ENCODE peak calls at places on chromosomes 2 and 18, in nine cellular contexts. One of them, this sample, is unnamed.

GRCh38 chr2:32865399-32866068 is 81.2 kb upstream of the LTBP1 start:
- DNase-seq in prostate gland: no peak
- DNase-seq in GM12891: no peak
- DNase-seq in HL-60: no peak
- DNase-seq in transverse colon: no peak
- DNase-seq in GM23338: no peak
- DNase-seq in suprapubic skin: no peak
- DNase-seq in sigmoid colon: no peak
- DNase-seq in GM12878: no peak
- DNase-seq in this sample: no peak

GRCh38 chr2:70029814-70030409 is 57.4 kb upstream of the PCBP1 start:
- DNase-seq in transverse colon: peak; percentile 45
- DNase-seq in GM23338: peak; percentile 80
- DNase-seq in prostate gland: no peak
- DNase-seq in GM12878: no peak
- DNase-seq in HL-60: no peak
- DNase-seq in suprapubic skin: peak; percentile 77
- DNase-seq in GM12891: no peak
- DNase-seq in sigmoid colon: peak; percentile 91
- DNase-seq in this sample: peak; percentile 97

GRCh38 chr2:45746888-45747287 is 95.4 kb downstream of the PRKCE start:
- DNase-seq in GM12891: no peak
- DNase-seq in HL-60: no peak
- DNase-seq in suprapubic skin: no peak
- DNase-seq in prostate gland: no peak
- DNase-seq in transverse colon: no peak
- DNase-seq in GM12878: no peak
- DNase-seq in sigmoid colon: no peak
- DNase-seq in GM23338: no peak
- DNase-seq in this sample: no peak

GRCh38 chr2:10817413-10817812 is 4.8 kb upstream of the PDIA6 start:
- DNase-seq in sigmoid colon: peak; percentile 45
- DNase-seq in HL-60: no peak
- DNase-seq in GM12878: no peak
- DNase-seq in suprapubic skin: no peak
- DNase-seq in prostate gland: no peak
- DNase-seq in GM23338: peak; percentile 36
- DNase-seq in GM12891: no peak
- DNase-seq in transverse colon: no peak
- DNase-seq in this sample: no peak

GRCh38 chr2:41867553-41867952 is 180.3 kb upstream of the PKDCC start:
- DNase-seq in GM12891: no peak
- DNase-seq in HL-60: no peak
- DNase-seq in sigmoid colon: no peak
- DNase-seq in suprapubic skin: no peak
- DNase-seq in transverse colon: no peak
- DNase-seq in prostate gland: no peak
- DNase-seq in GM23338: no peak
- DNase-seq in GM12878: no peak
- DNase-seq in this sample: no peak

GRCh38 chr2:130304726-130305125 is 38.0 kb upstream of the IMP4 start:
- DNase-seq in GM12878: no peak
- DNase-seq in HL-60: no peak
- DNase-seq in GM23338: no peak
- DNase-seq in transverse colon: no peak
- DNase-seq in prostate gland: no peak
- DNase-seq in GM12891: no peak
- DNase-seq in suprapubic skin: no peak
- DNase-seq in sigmoid colon: no peak
- DNase-seq in this sample: no peak

GRCh38 chr2:55165567-55165966 is 66.5 kb downstream of the CLHC1 start:
- DNase-seq in sigmoid colon: no peak
- DNase-seq in transverse colon: no peak
- DNase-seq in suprapubic skin: no peak
- DNase-seq in GM12891: no peak
- DNase-seq in prostate gland: no peak
- DNase-seq in GM23338: no peak
- DNase-seq in GM12878: no peak
- DNase-seq in HL-60: no peak
- DNase-seq in this sample: no peak

GRCh38 chr2:174682578-174683391 is 81.5 kb downstream of the CHRNA1 start:
- DNase-seq in GM23338: peak; percentile 82
- DNase-seq in sigmoid colon: peak; percentile 88
- DNase-seq in suprapubic skin: no peak
- DNase-seq in GM12891: peak; percentile 61
- DNase-seq in transverse colon: peak; percentile 75
- DNase-seq in HL-60: no peak
- DNase-seq in GM12878: no peak
- DNase-seq in prostate gland: peak; percentile 51
- DNase-seq in this sample: no peak

GRCh38 chr18:79047556-79048244 is 21.5 kb upstream of the ATP9B start:
- DNase-seq in GM12891: no peak
- DNase-seq in suprapubic skin: no peak
- DNase-seq in sigmoid colon: no peak
- DNase-seq in GM23338: no peak
- DNase-seq in GM12878: no peak
- DNase-seq in transverse colon: no peak
- DNase-seq in HL-60: no peak
- DNase-seq in prostate gland: no peak
- DNase-seq in this sample: no peak

GRCh38 chr2:204545861-204546773 is 842 bp downstream of the PARD3B start:
- DNase-seq in GM12878: no peak
- DNase-seq in suprapubic skin: no peak
- DNase-seq in GM12891: peak; percentile 1
- DNase-seq in HL-60: no peak
- DNase-seq in prostate gland: peak; percentile 10
- DNase-seq in sigmoid colon: peak; percentile 68
- DNase-seq in GM23338: peak; percentile 45
- DNase-seq in transverse colon: peak; percentile 59
- DNase-seq in this sample: no peak

GRCh38 chr18:22307528-22307927 is 110.2 kb downstream of the CTAGE1 start:
- DNase-seq in GM12891: no peak
- DNase-seq in sigmoid colon: no peak
- DNase-seq in suprapubic skin: no peak
- DNase-seq in HL-60: no peak
- DNase-seq in GM12878: no peak
- DNase-seq in transverse colon: no peak
- DNase-seq in prostate gland: no peak
- DNase-seq in GM23338: no peak
- DNase-seq in this sample: no peak

GRCh38 chr2:37471994-37472393 is 127.6 kb downstream of the QPCT start:
- DNase-seq in suprapubic skin: no peak
- DNase-seq in GM23338: no peak
- DNase-seq in GM12878: no peak
- DNase-seq in HL-60: no peak
- DNase-seq in GM12891: no peak
- DNase-seq in transverse colon: no peak
- DNase-seq in sigmoid colon: no peak
- DNase-seq in prostate gland: no peak
- DNase-seq in this sample: no peak

GRCh38 chr18:49907346-49907929 is 94.1 kb upstream of the ACAA2 start:
- DNase-seq in suprapubic skin: no peak
- DNase-seq in HL-60: no peak
- DNase-seq in transverse colon: no peak
- DNase-seq in prostate gland: no peak
- DNase-seq in GM12891: no peak
- DNase-seq in GM23338: no peak
- DNase-seq in sigmoid colon: no peak
- DNase-seq in GM12878: no peak
- DNase-seq in this sample: no peak

GRCh38 chr2:96423866-96424265 is 81.3 kb downstream of the NEURL3 start:
- DNase-seq in HL-60: no peak
- DNase-seq in prostate gland: no peak
- DNase-seq in GM12878: no peak
- DNase-seq in suprapubic skin: no peak
- DNase-seq in sigmoid colon: no peak
- DNase-seq in transverse colon: no peak
- DNase-seq in GM23338: no peak
- DNase-seq in GM12891: no peak
- DNase-seq in this sample: no peak

GRCh38 chr2:107932986-107933385 is 53.3 kb upstream of the SLC5A7 start:
- DNase-seq in HL-60: no peak
- DNase-seq in suprapubic skin: no peak
- DNase-seq in sigmoid colon: no peak
- DNase-seq in GM23338: peak; percentile 38
- DNase-seq in transverse colon: no peak
- DNase-seq in GM12891: no peak
- DNase-seq in GM12878: no peak
- DNase-seq in prostate gland: no peak
- DNase-seq in this sample: no peak

GRCh38 chr2:103009861-103010260 is 248.0 kb downstream of the TMEM182 start:
- DNase-seq in prostate gland: no peak
- DNase-seq in HL-60: no peak
- DNase-seq in GM12878: no peak
- DNase-seq in sigmoid colon: no peak
- DNase-seq in transverse colon: no peak
- DNase-seq in GM12891: no peak
- DNase-seq in suprapubic skin: no peak
- DNase-seq in GM23338: no peak
- DNase-seq in this sample: no peak

GRCh38 chr2:236969767-236970655 is 115.7 kb upstream of the COPS8 start:
- DNase-seq in GM12878: no peak
- DNase-seq in transverse colon: peak; percentile 19
- DNase-seq in GM12891: no peak
- DNase-seq in suprapubic skin: peak; percentile 53
- DNase-seq in prostate gland: no peak
- DNase-seq in HL-60: no peak
- DNase-seq in GM23338: no peak
- DNase-seq in sigmoid colon: no peak
- DNase-seq in this sample: no peak

GRCh38 chr2:54606393-54606973 is 117.0 kb upstream of the EML6 start:
- DNase-seq in GM12891: no peak
- DNase-seq in GM12878: no peak
- DNase-seq in HL-60: no peak
- DNase-seq in GM23338: no peak
- DNase-seq in prostate gland: no peak
- DNase-seq in suprapubic skin: no peak
- DNase-seq in transverse colon: no peak
- DNase-seq in sigmoid colon: no peak
- DNase-seq in this sample: no peak

GRCh38 chr2:112162341-112162740 is 24.2 kb downstream of the FBLN7 start:
- DNase-seq in GM12878: no peak
- DNase-seq in prostate gland: no peak
- DNase-seq in sigmoid colon: no peak
- DNase-seq in HL-60: no peak
- DNase-seq in GM12891: no peak
- DNase-seq in GM23338: no peak
- DNase-seq in suprapubic skin: no peak
- DNase-seq in transverse colon: no peak
- DNase-seq in this sample: no peak

GRCh38 chr2:72095364-72095763 is 52.3 kb downstream of the CYP26B1 start:
- DNase-seq in transverse colon: no peak
- DNase-seq in GM23338: no peak
- DNase-seq in GM12878: no peak
- DNase-seq in suprapubic skin: no peak
- DNase-seq in prostate gland: peak; percentile 0
- DNase-seq in HL-60: no peak
- DNase-seq in sigmoid colon: no peak
- DNase-seq in GM12891: no peak
- DNase-seq in this sample: no peak

GRCh38 chr2:162926501-162926900 is 87.9 kb upstream of the KCNH7 start:
- DNase-seq in prostate gland: no peak
- DNase-seq in suprapubic skin: no peak
- DNase-seq in GM12891: no peak
- DNase-seq in HL-60: no peak
- DNase-seq in GM23338: no peak
- DNase-seq in GM12878: no peak
- DNase-seq in transverse colon: no peak
- DNase-seq in sigmoid colon: no peak
- DNase-seq in this sample: no peak
- TF ChIP-seq POLR2AphosphoS5 in prostate gland: no peak
- TF ChIP-seq POLR2AphosphoS5 in suprapubic skin: no peak
- TF ChIP-seq POLR2AphosphoS5 in GM12891: no peak
- TF ChIP-seq POLR2AphosphoS5 in HL-60: no peak
- TF ChIP-seq POLR2AphosphoS5 in GM23338: no peak
- TF ChIP-seq POLR2AphosphoS5 in GM12878: no peak
- TF ChIP-seq POLR2AphosphoS5 in transverse colon: no peak
- TF ChIP-seq POLR2AphosphoS5 in sigmoid colon: no peak
- TF ChIP-seq POLR2AphosphoS5 in this sample: no peak

GRCh38 chr2:195741191-195741590 is 84.2 kb downstream of the SLC39A10 start:
- DNase-seq in suprapubic skin: no peak
- DNase-seq in sigmoid colon: no peak
- DNase-seq in GM12891: no peak
- DNase-seq in HL-60: no peak
- DNase-seq in GM23338: no peak
- DNase-seq in transverse colon: no peak
- DNase-seq in prostate gland: no peak
- DNase-seq in GM12878: no peak
- DNase-seq in this sample: no peak
- TF ChIP-seq POLR2AphosphoS5 in suprapubic skin: no peak
- TF ChIP-seq POLR2AphosphoS5 in sigmoid colon: no peak
- TF ChIP-seq POLR2AphosphoS5 in GM12891: no peak
- TF ChIP-seq POLR2AphosphoS5 in HL-60: no peak
- TF ChIP-seq POLR2AphosphoS5 in GM23338: no peak
- TF ChIP-seq POLR2AphosphoS5 in transverse colon: no peak
- TF ChIP-seq POLR2AphosphoS5 in prostate gland: no peak
- TF ChIP-seq POLR2AphosphoS5 in GM12878: no peak
- TF ChIP-seq POLR2AphosphoS5 in this sample: no peak

DNA sequence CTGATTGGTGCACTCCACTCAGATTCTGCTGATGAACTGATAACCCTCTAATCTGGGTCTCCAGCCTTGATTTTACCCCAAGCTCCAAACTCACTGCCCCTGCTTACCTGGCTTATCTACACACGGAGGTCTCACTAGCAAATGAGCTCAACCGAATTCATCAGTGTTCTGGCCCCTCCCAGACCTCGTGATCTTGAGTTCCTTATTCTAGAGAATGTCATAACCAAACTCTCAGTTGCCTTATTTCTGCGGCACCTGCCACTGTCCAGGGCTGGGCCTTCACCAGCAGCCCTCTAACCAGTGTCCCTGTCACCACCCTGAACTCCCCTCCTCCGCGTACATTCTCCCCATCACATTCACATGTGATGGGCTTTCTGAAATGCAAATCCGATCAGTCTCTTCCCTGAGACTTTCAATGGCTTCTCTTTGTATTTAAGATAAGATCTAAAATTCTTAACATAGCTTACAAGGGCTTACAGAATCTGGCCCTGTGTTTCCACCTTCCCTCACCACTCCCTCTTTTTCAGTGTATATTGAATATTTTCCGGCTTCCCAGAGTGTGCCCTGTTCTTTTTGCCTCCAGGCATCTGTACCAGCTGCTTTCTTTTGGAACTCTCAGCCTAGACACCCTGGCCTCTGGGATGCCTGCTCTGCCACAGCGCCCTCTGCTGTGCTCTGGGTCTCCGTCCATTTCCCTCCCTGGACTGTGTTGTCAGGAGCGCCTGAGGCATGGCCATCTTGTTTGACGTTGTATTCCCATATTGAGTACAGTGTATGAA is 31.1 kb downstream of the NAB1 start:
- DNase-seq in GM23338: peak; percentile 87
- DNase-seq in GM12891: no peak
- DNase-seq in GM12878: peak; percentile 54
- DNase-seq in prostate gland: peak; percentile 5
- DNase-seq in sigmoid colon: no peak
- DNase-seq in suprapubic skin: no peak
- DNase-seq in HL-60: no peak
- DNase-seq in transverse colon: peak; percentile 73
- DNase-seq in this sample: peak; percentile 32
- TF ChIP-seq POLR2AphosphoS5 in GM23338: no peak
- TF ChIP-seq POLR2AphosphoS5 in GM12891: peak; percentile 83
- TF ChIP-seq POLR2AphosphoS5 in GM12878: peak; percentile 89
- TF ChIP-seq POLR2AphosphoS5 in prostate gland: no peak
- TF ChIP-seq POLR2AphosphoS5 in sigmoid colon: no peak
- TF ChIP-seq POLR2AphosphoS5 in suprapubic skin: no peak
- TF ChIP-seq POLR2AphosphoS5 in HL-60: no peak
- TF ChIP-seq POLR2AphosphoS5 in transverse colon: no peak
- TF ChIP-seq POLR2AphosphoS5 in this sample: no peak

GRCh38 chr2:128978155-128978707 is 659.6 kb upstream of the HS6ST1 start:
- DNase-seq in HL-60: no peak
- DNase-seq in suprapubic skin: no peak
- DNase-seq in transverse colon: peak; percentile 10
- DNase-seq in prostate gland: peak; percentile 73
- DNase-seq in GM12891: no peak
- DNase-seq in sigmoid colon: no peak
- DNase-seq in GM12878: no peak
- DNase-seq in GM23338: peak; percentile 11
- DNase-seq in this sample: no peak
- TF ChIP-seq POLR2AphosphoS5 in HL-60: no peak
- TF ChIP-seq POLR2AphosphoS5 in suprapubic skin: no peak
- TF ChIP-seq POLR2AphosphoS5 in transverse colon: no peak
- TF ChIP-seq POLR2AphosphoS5 in prostate gland: peak; percentile 71
- TF ChIP-seq POLR2AphosphoS5 in GM12891: no peak
- TF ChIP-seq POLR2AphosphoS5 in sigmoid colon: no peak
- TF ChIP-seq POLR2AphosphoS5 in GM12878: no peak
- TF ChIP-seq POLR2AphosphoS5 in GM23338: no peak
- TF ChIP-seq POLR2AphosphoS5 in this sample: no peak